ENCODE peak calls at places on chromosomes 3 and 15, in five cellular contexts. V is IMR-90, B is A549, K is GM12878, P is K562. G is an unnamed sample.

GRCh38 chr3:98732239-98733054 is 30.7 kb upstream of the ST3GAL6 start:
- DNase-seq in V (no peak), B (peak), K (no peak), P (no peak), G (peak)

GRCh38 chr15:69064649-69065048 is 50.2 kb downstream of the NOX5 start:
- DNase-seq in V (no peak), B (no peak), K (no peak), P (no peak), G (no peak)

GRCh38 chr15:41941644-41942415 is 30.5 kb downstream of the EHD4 start:
- DNase-seq in V (no peak), B (no peak), K (no peak), P (no peak), G (no peak)

GRCh38 chr3:139304383-139304782 is 39.4 kb upstream of the MRPS22 start:
- DNase-seq in V (no peak), B (no peak), K (no peak), P (no peak), G (no peak)

GRCh38 chr3:119831022-119831421 is 49.1 kb downstream of the NR1I2 start:
- DNase-seq in V (no peak), B (no peak), K (no peak), P (no peak), G (no peak)

GRCh38 chr15:23472678-23473077 is 25.6 kb upstream of the GOLGA6L2 start:
- DNase-seq in V (no peak), B (peak), K (no peak), P (no peak), G (no peak)

GRCh38 chr3:107285197-107285596 is 92.0 kb upstream of the CCDC54 start:
- DNase-seq in V (peak), B (no peak), K (no peak), P (no peak), G (peak)

GRCh38 chr15:89690276-89691218 is at the start of the genes PEX11A and WDR93:
- DNase-seq in V (peak), B (peak), K (peak), P (no peak), G (peak)

GRCh38 chr15:68652141-68652540 is 73.3 kb downstream of the CORO2B start:
- DNase-seq in V (no peak), B (no peak), K (no peak), P (no peak), G (peak)

GRCh38 chr3:143170043-143170442 is 50.5 kb downstream of the CHST2 start:
- DNase-seq in V (no peak), B (no peak), K (no peak), P (no peak), G (no peak)

GRCh38 chr3:123373535-123373987 is 75.3 kb downstream of the ADCY5 start:
- DNase-seq in V (no peak), B (no peak), K (no peak), P (peak), G (no peak)

GRCh38 chr3:46921041-46921440 is 43.5 kb downstream of the PTH1R start:
- DNase-seq in V (no peak), B (no peak), K (no peak), P (no peak), G (no peak)

GRCh38 chr15:88800026-88800425 is 3.2 kb upstream of the ACAN start:
- DNase-seq in V (peak), B (no peak), K (no peak), P (no peak), G (no peak)

GRCh38 chr15:51286816-51287215 is 51.6 kb downstream of the CYP19A1 start:
- DNase-seq in V (no peak), B (no peak), K (no peak), P (no peak), G (no peak)

GRCh38 chr3:86982883-86983282 is 8.1 kb downstream of the VGLL3 start:
- DNase-seq in V (peak), B (no peak), K (no peak), P (no peak), G (no peak)

GRCh38 chr3:30631237-30631961 is 25.0 kb downstream of the TGFBR2 start:
- DNase-seq in V (no peak), B (no peak), K (no peak), P (no peak), G (no peak)

GRCh38 chr15:71400347-71400746 is 285.1 kb downstream of the THSD4 start:
- DNase-seq in V (peak), B (no peak), K (no peak), P (no peak), G (no peak)

GRCh38 chr15:43975750-43976149 is 148.9 kb downstream of the WDR76 start:
- DNase-seq in V (no peak), B (no peak), K (no peak), P (no peak), G (no peak)

GRCh38 chr3:28053759-28054158 is 187.7 kb upstream of the CMC1 start:
- DNase-seq in V (peak), B (peak), K (no peak), P (no peak), G (no peak)

GRCh38 chr3:187679638-187680396 is 9.6 kb upstream of the SST start:
- DNase-seq in V (peak), B (peak), K (no peak), P (peak), G (peak)

GRCh38 chr3:59364471-59364870 is 314.6 kb upstream of the CFAP20DC start:
- DNase-seq in V (peak), B (no peak), K (no peak), P (no peak), G (no peak)

GRCh38 chr15:95624616-95625361 is 705.7 kb upstream of the NR2F2 start:
- DNase-seq in V (no peak), B (no peak), K (no peak), P (no peak), G (no peak)

GRCh38 chr3:27717200-27717852 is 4.8 kb downstream of the EOMES start:
- DNase-seq in V (no peak), B (no peak), K (no peak), P (no peak), G (no peak)

GRCh38 chr3:17552351-17552750 is 190.1 kb downstream of the TBC1D5 start:
- DNase-seq in V (no peak), B (no peak), K (no peak), P (no peak), G (no peak)

GRCh38 chr15:78672285-78673003 is 31.4 kb upstream of the CHRNB4 start:
- DNase-seq in V (no peak), B (no peak), K (no peak), P (no peak), G (no peak)

GRCh38 chr3:89172150-89172549 is 64.7 kb downstream of the EPHA3 start:
- DNase-seq in V (no peak), B (no peak), K (no peak), P (no peak), G (no peak)

GRCh38 chr15:99962006-99962561 is 228.8 kb upstream of the LYSMD4 start:
- DNase-seq in V (no peak), B (no peak), K (no peak), P (no peak), G (no peak)

GRCh38 chr15:47727676-47728075 is 10.4 kb downstream of the SEMA6D start:
- DNase-seq in V (peak), B (no peak), K (no peak), P (no peak), G (no peak)

GRCh38 chr3:117836296-117836695 is 1126.7 kb downstream of the TUSC7 start:
- DNase-seq in V (peak), B (no peak), K (no peak), P (no peak), G (no peak)

GRCh38 chr3:139310474-139310933 is 33.3 kb upstream of the MRPS22 start:
- DNase-seq in V (peak), B (no peak), K (no peak), P (no peak), G (no peak)

GRCh38 chr15:77870195-77871065 is 207.1 kb downstream of the TBC1D2B start:
- DNase-seq in V (peak), B (peak), K (no peak), P (peak), G (peak)

GRCh38 chr3:155859859-155860258 is 5.6 kb upstream of the SLC33A1 start:
- DNase-seq in V (peak), B (peak), K (no peak), P (no peak), G (peak)

GRCh38 chr15:34976073-34976472 is 6.5 kb upstream of the AQR start:
- DNase-seq in V (no peak), B (no peak), K (no peak), P (no peak), G (no peak)
- TF ChIP-seq RCOR1 in V (no peak), B (no peak), K (no peak), P (no peak), G (no peak)

GRCh38 chr3:50264389-50264963 is 4.5 kb upstream of the SEMA3B start:
- DNase-seq in V (peak), B (peak), K (no peak), P (peak), G (peak)
- TF ChIP-seq RCOR1 in V (no peak), B (no peak), K (no peak), P (no peak), G (no peak)

DNA sequence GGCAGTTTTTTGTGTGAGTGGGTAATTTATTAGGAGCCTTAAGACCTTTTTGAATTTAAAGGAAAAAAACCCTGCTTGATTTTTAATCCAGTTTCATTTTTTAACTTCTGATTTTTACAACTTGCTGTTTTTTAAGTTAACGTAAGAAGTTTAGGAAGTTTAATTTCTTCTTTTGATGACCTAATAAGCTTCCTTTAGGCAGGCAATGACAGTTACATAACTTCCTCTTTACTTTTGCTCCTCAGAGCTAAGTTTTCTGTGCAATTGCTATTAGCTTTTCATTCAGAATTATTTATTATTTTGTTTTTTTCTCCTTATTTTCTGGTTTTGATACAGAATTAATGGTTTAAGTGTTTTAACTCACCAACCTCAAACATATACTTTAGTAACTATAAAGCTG is 35.2 kb downstream of the ARMC8 start:
- DNase-seq in V (no peak), B (no peak), K (no peak), P (no peak), G (no peak)
- TF ChIP-seq RCOR1 in V (no peak), B (no peak), K (no peak), P (no peak), G (no peak)

GRCh38 chr3:77449459-77449858 is 409.6 kb downstream of the ROBO2 start:
- DNase-seq in V (no peak), B (no peak), K (no peak), P (no peak), G (no peak)
- TF ChIP-seq RCOR1 in V (no peak), B (no peak), K (no peak), P (no peak), G (no peak)

GRCh38 chr15:67091073-67091965 is 25.9 kb downstream of the SMAD3 start:
- DNase-seq in V (peak), B (peak), K (peak), P (peak), G (peak)
- TF ChIP-seq RCOR1 in V (no peak), B (no peak), K (peak), P (peak), G (no peak)

DNA sequence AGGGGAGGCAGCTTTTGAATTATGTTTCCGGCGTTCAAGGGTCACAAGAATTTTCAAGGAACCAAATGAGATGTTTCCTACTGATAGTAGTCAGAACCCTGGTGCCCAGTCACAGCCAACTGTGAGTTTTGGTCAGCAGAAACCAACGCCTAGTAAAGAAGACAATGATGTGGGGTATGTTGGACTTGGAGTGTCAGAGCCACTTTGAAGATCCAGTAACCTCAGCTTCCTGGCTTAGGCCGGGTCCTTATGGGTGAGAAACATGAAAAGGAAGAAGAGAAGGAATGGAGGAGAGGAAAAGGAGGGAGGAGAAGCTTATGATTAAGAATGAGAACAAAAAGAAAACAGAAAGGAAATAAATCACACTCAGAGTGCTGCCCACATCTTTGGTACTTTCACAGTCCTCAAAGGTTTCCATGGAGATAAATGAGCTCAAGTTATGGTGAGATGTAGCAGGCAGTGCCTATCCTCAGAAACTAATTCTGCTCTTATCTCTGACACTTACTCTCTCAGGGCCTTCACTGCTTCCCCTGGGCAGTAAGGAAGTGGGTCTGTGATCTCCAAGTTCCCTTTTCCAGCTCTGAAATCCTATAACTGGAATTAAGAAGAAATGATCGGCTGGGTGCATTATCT is 2.0 kb upstream of the MCF2L2 start:
- DNase-seq in V (no peak), B (no peak), K (no peak), P (no peak), G (no peak)
- TF ChIP-seq RCOR1 in V (no peak), B (no peak), K (no peak), P (no peak), G (no peak)

GRCh38 chr15:61519296-61519695 is 290.2 kb upstream of the RORA start:
- DNase-seq in V (no peak), B (no peak), K (no peak), P (no peak), G (no peak)

GRCh38 chr15:61517776-61518175 is 288.7 kb upstream of the RORA start:
- DNase-seq in V (no peak), B (no peak), K (no peak), P (no peak), G (no peak)

GRCh38 chr15:61518191-61518950 is 289.3 kb upstream of the RORA start:
- DNase-seq in V (peak), B (no peak), K (no peak), P (no peak), G (no peak)

GRCh38 chr15:61521961-61522360 is 292.9 kb upstream of the RORA start:
- DNase-seq in V (no peak), B (no peak), K (no peak), P (no peak), G (no peak)

GRCh38 chr15:61517335-61517734 is 288.2 kb upstream of the RORA start:
- DNase-seq in V (no peak), B (no peak), K (no peak), P (no peak), G (no peak)
- TF ChIP-seq RCOR1 in V (no peak), B (no peak), K (no peak), P (no peak), G (no peak)